ENCODE peak calls at places on chromosomes 4 and X, in four cellular contexts. F, K, X and C are unnamed samples.

GRCh38 chr4:87073570-87074470 is 139.0 kb downstream of the AFF1 start:
- DNase-seq in F (no peak), K (no peak), X (peak), C (no peak)

GRCh38 chr4:90733211-90733610 is 606.0 kb downstream of the CCSER1 start:
- DNase-seq in F (no peak), K (no peak), X (no peak), C (no peak)

GRCh38 chr4:91284480-91284879 is 1019.3 kb upstream of the GRID2 start:
- DNase-seq in F (no peak), K (no peak), X (no peak), C (no peak)

GRCh38 chr4:80309301-80310004 is 26.1 kb upstream of the CFAP299 start:
- DNase-seq in F (peak), K (peak), X (no peak), C (no peak)

GRCh38 chr4:161714022-161714751 is 449.6 kb downstream of the FSTL5 start:
- DNase-seq in F (peak), K (peak), X (no peak), C (no peak)

GRCh38 chr4:26032572-26033320 is 118.7 kb downstream of the SMIM20 start:
- DNase-seq in F (peak), K (no peak), X (peak), C (no peak)

GRCh38 chr4:114334808-114335739 is 263.5 kb upstream of the UGT8 start:
- DNase-seq in F (no peak), K (peak), X (no peak), C (no peak)

GRCh38 chrX:107565916-107566602 is 62.3 kb upstream of the PRPS1 start:
- DNase-seq in F (peak), K (peak), X (no peak), C (no peak)

GRCh38 chrX:13387656-13388421 is 68.0 kb upstream of the ATXN3L start:
- DNase-seq in F (no peak), K (no peak), X (no peak), C (no peak)

GRCh38 chr4:168480991-168481588 is 798 bp upstream of the DDX60L start:
- DNase-seq in F (peak), K (peak), X (peak), C (no peak)

GRCh38 chr4:174037049-174037448 is 246.4 kb downstream of the FBXO8 start:
- DNase-seq in F (no peak), K (no peak), X (no peak), C (no peak)

GRCh38 chr4:186029731-186030421 is 39.1 kb upstream of the TLR3 start:
- DNase-seq in F (peak), K (peak), X (peak), C (peak)

GRCh38 chrX:144275403-144275802 is 391.5 kb downstream of the UBE2NL start:
- DNase-seq in F (no peak), K (no peak), X (no peak), C (no peak)

DNA sequence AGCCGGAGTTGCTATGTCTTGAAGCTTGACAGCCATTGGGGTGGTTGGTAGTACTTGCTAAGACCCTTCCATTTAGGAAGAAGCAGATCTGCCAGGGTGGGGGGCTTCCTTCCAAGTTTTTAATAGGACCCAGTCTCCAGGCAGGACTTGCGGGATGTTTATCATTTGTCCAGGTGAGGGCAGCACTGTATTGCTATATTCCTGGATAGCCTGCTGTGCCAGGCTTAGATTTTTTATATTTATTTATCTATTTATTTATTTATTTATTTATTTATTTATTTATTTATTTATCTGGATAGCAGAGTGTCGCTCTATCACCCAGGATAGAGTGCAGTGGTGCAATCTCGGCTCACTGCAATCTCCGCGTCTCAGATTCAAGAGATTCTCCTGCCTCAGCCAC is 87.4 kb upstream of the CT45A1 start:
- DNase-seq in F (no peak), K (peak), X (no peak), C (no peak)
- TF ChIP-seq CTCF in F (no peak), K (no peak), X (no peak), C (no peak)

GRCh38 chr4:6343950-6344408 is 74.3 kb downstream of the WFS1 start:
- DNase-seq in F (peak), K (no peak), X (no peak), C (no peak)
- TF ChIP-seq CTCF in F (no peak), K (no peak), X (no peak), C (no peak)

DNA sequence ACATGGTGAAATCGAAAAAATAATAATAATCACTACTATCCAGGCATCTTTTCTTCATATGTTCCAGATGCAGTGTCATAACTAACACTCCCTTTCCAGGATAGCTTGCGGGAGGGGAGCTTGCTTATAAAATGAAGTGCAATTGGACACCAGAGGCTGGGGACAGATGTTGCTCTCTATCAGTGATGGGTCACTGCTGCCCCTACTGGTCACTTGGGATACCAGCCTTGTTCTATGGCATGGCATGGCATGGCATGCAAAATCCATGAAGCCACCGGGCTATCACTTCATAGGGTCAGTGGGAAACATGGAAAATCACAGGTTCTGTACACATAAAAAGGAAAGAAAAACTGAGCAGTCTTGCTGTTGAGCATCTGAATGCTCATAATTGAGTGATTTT is 168.1 kb downstream of the GLRA2 start:
- DNase-seq in F (no peak), K (peak), X (peak), C (peak)
- TF ChIP-seq CTCF in F (peak), K (peak), X (no peak), C (peak)

DNA sequence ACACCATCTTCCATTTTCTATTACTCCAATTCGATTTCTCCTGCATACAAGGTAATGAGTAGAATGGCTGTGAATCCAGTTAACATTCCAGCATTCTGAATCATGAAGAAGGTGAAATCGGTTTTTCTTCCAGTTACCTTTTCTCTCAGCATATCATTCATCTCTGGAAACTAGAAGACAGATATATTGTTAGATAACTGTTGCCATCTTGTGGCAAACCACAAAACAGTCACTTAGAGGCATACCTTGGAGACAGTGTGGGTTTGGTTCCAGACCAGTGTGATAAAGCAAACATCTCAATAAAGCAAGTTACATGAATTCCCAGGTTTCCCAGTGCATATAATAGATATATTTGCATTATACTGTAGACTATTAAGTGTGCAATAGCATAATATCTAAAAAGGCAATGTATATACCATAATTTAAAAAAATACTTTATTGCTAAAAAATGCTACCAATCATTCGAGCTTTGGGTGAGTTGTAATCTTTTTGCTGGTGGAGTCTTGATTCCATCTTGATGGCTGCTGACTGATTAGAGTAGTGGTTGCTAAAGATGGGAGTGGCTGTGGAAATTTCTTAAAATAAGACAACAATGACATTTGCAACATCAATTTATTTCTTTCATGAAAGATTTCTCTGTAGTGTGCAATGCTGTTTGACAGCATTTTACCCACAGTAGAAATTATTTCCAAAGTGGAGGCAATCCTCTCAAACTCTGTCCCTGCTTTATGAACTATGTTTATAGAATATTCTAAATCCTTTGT is 82.1 kb downstream of the SLC39A8 start:
- DNase-seq in F (peak), K (peak), X (peak), C (no peak)
- TF ChIP-seq CTCF in F (peak), K (peak), X (peak), C (peak)

GRCh38 chrX:108735680-108736508 is 469 bp downstream of the IRS4 start:
- DNase-seq in F (no peak), K (peak), X (no peak), C (no peak)

GRCh38 chrX:108732630-108733321 is 3.6 kb downstream of the IRS4 start:
- DNase-seq in F (no peak), K (no peak), X (no peak), C (no peak)

GRCh38 chrX:108736509-108737479 is at the start of gene IRS4:
- DNase-seq in F (no peak), K (peak), X (no peak), C (no peak)

GRCh38 chrX:108734426-108734825 is 1.9 kb downstream of the IRS4 start:
- DNase-seq in F (no peak), K (no peak), X (no peak), C (no peak)

GRCh38 chrX:108735087-108735679 is 1.2 kb downstream of the IRS4 start:
- DNase-seq in F (no peak), K (peak), X (no peak), C (no peak)
- TF ChIP-seq CTCF in F (peak), K (no peak), X (no peak), C (no peak)

GRCh38 chrX:41441934-41442823 is 5.0 kb upstream of the NYX start:
- DNase-seq in F (peak), K (peak), X (peak), C (peak)
- TF ChIP-seq CTCF in F (peak), K (peak), X (peak), C (peak)

GRCh38 chrX:102711872-102712215 is 404 bp upstream of the GPRASP2 start:
- DNase-seq in F (no peak), K (no peak), X (no peak), C (no peak)

GRCh38 chrX:102712216-102712966 is at the start of gene GPRASP2:
- DNase-seq in F (no peak), K (peak), X (no peak), C (peak)

GRCh38 chrX:102715967-102716366 is 3.7 kb downstream of the GPRASP2 start:
- DNase-seq in F (no peak), K (no peak), X (no peak), C (no peak)

GRCh38 chrX:102714994-102715393 is 2.7 kb downstream of the GPRASP2 start:
- DNase-seq in F (no peak), K (no peak), X (no peak), C (no peak)

GRCh38 chrX:102712967-102713677 is 874 bp downstream of the GPRASP2 start:
- DNase-seq in F (peak), K (peak), X (peak), C (peak)
- TF ChIP-seq CTCF in F (peak), K (peak), X (peak), C (peak)

GRCh38 chrX:133005038-133005437 is 46.6 kb upstream of the HS6ST2 start:
- DNase-seq in F (no peak), K (peak), X (no peak), C (no peak)
- TF ChIP-seq CTCF in F (peak), K (peak), X (peak), C (peak)

DNA sequence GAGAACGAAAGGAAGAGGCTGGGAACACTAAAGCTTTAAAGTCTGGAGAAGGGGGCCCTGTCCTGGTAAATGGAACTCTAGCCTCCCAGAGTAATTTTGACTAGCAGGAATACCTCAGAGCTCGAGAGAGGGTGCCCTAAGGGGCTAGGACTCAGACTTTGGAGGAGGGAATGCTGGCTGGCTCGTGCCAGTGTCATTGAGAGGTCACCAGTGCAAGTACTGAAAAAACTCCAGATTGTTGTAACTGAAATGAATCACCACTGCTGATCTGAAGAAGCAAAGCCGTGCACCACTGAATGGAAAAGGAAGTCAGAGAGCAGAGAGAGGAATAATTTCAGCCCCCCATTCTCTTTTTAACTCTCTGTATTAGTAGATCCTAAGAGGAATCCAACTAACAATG is 690.2 kb downstream of the FAT4 start:
- DNase-seq in F (peak), K (peak), X (no peak), C (no peak)
- TF ChIP-seq CTCF in F (no peak), K (no peak), X (no peak), C (no peak)